ENCODE peak calls at places on chromosomes 13 and 19, in seven cellular contexts. L, R, X, J, V, Y and D are unnamed samples.

GRCh38 chr13:97072297-97072696 is 78.0 kb upstream of the OXGR1 start:
- DNase-seq in Y (no peak), V (no peak), L (no peak), J (no peak), X (no peak), R (no peak), D (no peak)

GRCh38 chr19:29084266-29084665 is 128.7 kb downstream of the UQCRFS1 start:
- DNase-seq in R (no peak), X (peak; percentile 5), J (no peak), L (peak; percentile 28), Y (peak; percentile 53), V (no peak), D (peak; percentile 82)

GRCh38 chr19:40512473-40513344 is 45.9 kb downstream of the SPTBN4 start:
- DNase-seq in L (peak; percentile 50), J (no peak), X (peak; percentile 70), Y (no peak), V (no peak), R (no peak), D (peak; percentile 88)

GRCh38 chr13:99285432-99286182 is 21.6 kb downstream of the GPR183 start:
- DNase-seq in Y (no peak), R (no peak), J (no peak), X (peak; percentile 39), L (no peak), V (no peak), D (no peak)

GRCh38 chr13:50936681-50937080 is 27.1 kb downstream of the RNASEH2B start:
- DNase-seq in V (no peak), Y (no peak), R (no peak), L (no peak), J (no peak), X (no peak), D (no peak)

GRCh38 chr19:37227996-37228395 is 10.0 kb downstream of the ZNF383 start:
- DNase-seq in V (no peak), Y (no peak), J (peak; percentile 20), X (peak; percentile 59), L (no peak), R (no peak), D (no peak)

GRCh38 chr19:13150919-13151604 is 851 bp downstream of the IER2 start:
- DNase-seq in V (peak; percentile 62), J (no peak), L (peak; percentile 35), R (peak; percentile 37), X (peak; percentile 23), Y (peak; percentile 39), D (peak; percentile 78)

GRCh38 chr19:38277549-38277948 is 13.2 kb downstream of the SPINT2 start:
- DNase-seq in X (no peak), V (no peak), Y (no peak), L (no peak), R (no peak), J (no peak), D (no peak)

GRCh38 chr19:3664879-3665642 is 35.2 kb downstream of the PIP5K1C start:
- DNase-seq in V (no peak), L (no peak), J (no peak), Y (no peak), X (no peak), R (no peak), D (no peak)

GRCh38 chr13:100357764-100358163 is 230.8 kb downstream of the GGACT start:
- DNase-seq in J (no peak), L (no peak), Y (no peak), V (no peak), R (no peak), X (no peak), D (no peak)

GRCh38 chr19:40348961-40349507 is 539 bp downstream of the PLD3 start:
- DNase-seq in Y (peak; percentile 33), R (no peak), X (no peak), V (no peak), L (peak; percentile 38), J (no peak), D (no peak)

GRCh38 chr13:99386911-99387788 is 80.0 kb upstream of the GPR183 start:
- DNase-seq in X (peak; percentile 59), J (peak; percentile 75), V (peak; percentile 79), L (no peak), R (peak; percentile 87), Y (peak; percentile 66), D (peak; percentile 93)

GRCh38 chr13:99471231-99472202 is 29.8 kb upstream of the TM9SF2 start:
- DNase-seq in R (no peak), Y (no peak), V (no peak), X (no peak), J (no peak), L (no peak), D (peak; percentile 16)

GRCh38 chr19:16161848-16162247 is 11.5 kb downstream of the CIB3 start:
- DNase-seq in L (no peak), X (no peak), V (no peak), R (no peak), J (no peak), Y (no peak), D (no peak)

GRCh38 chr19:23787106-23787505 is 28.4 kb upstream of the ZNF681 start:
- DNase-seq in V (no peak), R (no peak), Y (no peak), X (no peak), J (no peak), L (no peak), D (no peak)

GRCh38 chr13:108322206-108322824 is 52.8 kb downstream of the TNFSF13B start:
- DNase-seq in V (no peak), R (no peak), Y (peak; percentile 10), L (peak; percentile 69), J (peak; percentile 17), X (peak; percentile 66), D (peak; percentile 4)

GRCh38 chr19:41376998-41377365 is 649 bp downstream of the TMEM91 start:
- DNase-seq in J (no peak), R (no peak), L (no peak), V (no peak), X (no peak), Y (no peak), D (no peak)

GRCh38 chr19:55441692-55442321 is 1.3 kb downstream of the SHISA7 start:
- DNase-seq in X (no peak), L (no peak), R (no peak), Y (peak; percentile 80), V (no peak), J (no peak), D (peak; percentile 96)

GRCh38 chr13:21670006-21670882 is 629 bp upstream of the FGF9 start:
- DNase-seq in X (peak; percentile 83), L (peak; percentile 83), J (peak; percentile 60), V (peak; percentile 77), R (peak; percentile 66), Y (peak; percentile 63), D (peak; percentile 88)

DNA sequence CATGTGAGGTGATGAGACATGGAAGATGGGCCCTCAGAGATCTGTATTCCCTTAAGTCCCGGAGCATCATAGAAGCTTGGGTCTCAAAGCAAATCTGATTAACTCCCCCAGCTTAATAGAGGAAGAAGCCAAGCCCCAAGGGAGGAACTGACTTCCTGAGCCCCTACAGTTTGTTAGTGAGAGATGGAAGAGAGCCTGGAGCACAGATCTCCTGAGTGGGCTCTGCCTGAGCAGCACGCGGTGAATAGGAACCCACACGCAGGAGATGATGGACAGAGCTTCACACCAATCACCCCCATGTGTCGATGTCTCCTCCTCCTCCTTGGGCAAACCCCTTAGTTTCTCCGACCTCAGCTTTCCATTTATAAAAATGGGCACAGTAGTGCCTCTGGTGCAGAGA is 50.1 kb upstream of the ATP12A start:
- DNase-seq in Y (no peak), L (no peak), J (no peak), X (no peak), V (no peak), R (no peak), D (no peak)
- H3K4me3 ChIP-seq in Y (no peak overlapping the region), L (no peak overlapping the region), J (no peak overlapping the region), X (no peak overlapping the region), V (no peak overlapping the region), R (no peak overlapping the region), D (no peak overlapping the region)

DNA sequence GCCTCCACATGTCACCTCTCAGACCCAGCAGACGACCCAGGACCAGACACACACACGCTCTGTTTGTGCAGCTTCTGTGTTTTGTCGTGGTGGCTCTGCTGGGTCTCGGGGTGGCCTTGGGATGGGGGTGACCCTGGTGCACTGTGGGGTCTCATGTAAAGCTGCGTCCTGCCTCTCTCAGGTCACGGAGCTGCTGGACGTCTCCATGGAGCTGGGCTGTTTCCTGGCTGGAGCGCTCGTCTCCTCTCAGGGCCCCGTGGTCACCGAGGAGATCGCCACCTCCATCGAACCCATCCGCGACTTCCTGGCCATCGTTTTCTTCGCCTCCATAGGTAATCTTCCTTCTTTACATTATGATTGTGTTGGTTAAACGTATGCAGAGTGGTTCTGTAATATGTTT is 45.4 kb upstream of the TFDP1 start:
- DNase-seq in X (no peak), Y (no peak), L (no peak), V (peak; percentile 33), R (no peak), J (no peak), D (peak; percentile 32)
- H3K36me3 ChIP-seq in X (peaks cover 2% of the 10 kb centered on the region), Y (peaks cover 11% of the 10 kb centered on the region), L (no peaks in the 10 kb centered on the region), V (peaks cover 11% of the 10 kb centered on the region), R (no peaks in the 10 kb centered on the region), J (no peaks in the 10 kb centered on the region), D (peaks cover 1% of the 10 kb centered on the region)

GRCh38 chr19:45847661-45848060 is 15.3 kb downstream of the SYMPK start:
- DNase-seq in X (no peak), J (no peak), Y (no peak), V (no peak), L (no peak), R (no peak), D (peak; percentile 9)

GRCh38 chr19:45848922-45849321 is 14.0 kb downstream of the SYMPK start:
- DNase-seq in J (no peak), Y (no peak), X (no peak), V (no peak), R (no peak), L (no peak), D (peak; percentile 65)

GRCh38 chr19:45854167-45854778 is 8.7 kb downstream of the SYMPK start:
- DNase-seq in V (no peak), L (no peak), R (no peak), X (no peak), Y (no peak), J (no peak), D (peak; percentile 22)

GRCh38 chr19:45852145-45852750 is 10.7 kb downstream of the SYMPK start:
- DNase-seq in R (no peak), X (no peak), L (no peak), Y (no peak), J (no peak), V (no peak), D (peak; percentile 19)

DNA sequence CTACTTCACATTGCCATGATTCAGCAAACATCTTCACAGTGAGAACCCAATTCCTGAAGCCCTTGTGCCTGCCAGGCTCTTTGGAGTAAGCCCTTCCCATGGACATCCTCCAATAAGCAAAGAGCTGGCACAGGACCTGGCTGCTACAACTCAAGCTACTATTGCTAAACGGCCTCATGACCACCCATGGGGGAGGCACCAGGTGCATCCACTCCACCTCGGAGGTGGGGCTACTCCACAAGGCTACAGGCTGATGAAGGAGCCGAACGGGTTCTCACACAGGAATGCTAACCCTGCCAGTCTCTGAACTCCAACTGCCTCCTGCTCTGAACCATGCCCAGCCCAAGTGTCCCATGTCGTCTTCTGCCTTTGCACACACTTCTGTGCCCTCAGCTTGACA is 10.0 kb downstream of the SYMPK start:
- DNase-seq in Y (no peak), R (no peak), J (no peak), X (no peak), L (no peak), V (no peak), D (peak; percentile 22)
- H3K27me3 ChIP-seq in Y (no peaks in the 10 kb centered on the region), R (no peaks in the 10 kb centered on the region), J (no peaks in the 10 kb centered on the region), X (no peaks in the 10 kb centered on the region), L (no peaks in the 10 kb centered on the region), V (no peaks in the 10 kb centered on the region), D (no peaks in the 10 kb centered on the region)

DNA sequence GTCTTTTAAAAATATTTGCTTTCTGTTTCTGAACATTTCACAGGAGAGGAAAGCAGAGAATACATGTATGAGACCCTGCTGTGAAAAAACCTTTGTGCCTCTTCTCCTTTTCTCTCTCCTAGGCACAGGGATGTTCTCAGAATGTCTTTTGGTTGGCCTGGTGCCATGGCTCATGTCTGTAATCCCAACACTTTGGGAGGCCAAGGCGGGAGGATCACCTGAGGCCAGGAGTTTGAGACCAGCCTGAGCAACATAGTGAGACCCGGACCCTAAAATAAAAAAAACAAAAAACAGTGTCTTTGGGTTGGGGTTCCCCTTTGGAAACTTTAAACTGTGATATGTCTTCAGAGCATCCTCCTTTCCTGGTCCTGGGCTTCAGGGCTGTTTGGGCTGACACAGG is 1.5 kb downstream of the ZNF627 start:
- DNase-seq in R (no peak), Y (no peak), X (no peak), J (no peak), L (no peak), V (no peak), D (no peak)
- H3K4me3 ChIP-seq in R (no peak overlapping the region), Y (peak overlapping the region; percentile 89), X (peak overlapping the region; percentile 84), J (no peak overlapping the region), L (peak overlapping the region; percentile 89), V (no peak overlapping the region), D (no peak overlapping the region)